ENCODE peak calls at places on chromosomes 1 and 21, in five cellular contexts. One of them, this sample, is unnamed.
A peak's percentile ranks its signal among the peaks of the same experiment; 100 is the strongest.

GRCh38 chr1:26181586-26182371 is 4.5 kb downstream of the CNKSR1 start:
- DNase-seq in HFF-Myc: no peak
- DNase-seq in colonic mucosa: no peak
- DNase-seq in lower leg skin: no peak
- DNase-seq in GM19239: no peak
- DNase-seq in this sample: no peak

GRCh38 chr1:18313523-18313922 is 167.2 kb upstream of the KLHDC7A start:
- DNase-seq in HFF-Myc: no peak
- DNase-seq in colonic mucosa: no peak
- DNase-seq in lower leg skin: no peak
- DNase-seq in GM19239: no peak
- DNase-seq in this sample: no peak

GRCh38 chr1:180182721-180183311 is 28.1 kb downstream of the QSOX1 start:
- DNase-seq in HFF-Myc: no peak
- DNase-seq in colonic mucosa: no peak
- DNase-seq in lower leg skin: no peak
- DNase-seq in GM19239: no peak
- DNase-seq in this sample: no peak

GRCh38 chr1:156870734-156871133 is 10.1 kb downstream of the NTRK1 start:
- DNase-seq in HFF-Myc: peak; percentile 50
- DNase-seq in colonic mucosa: no peak
- DNase-seq in lower leg skin: no peak
- DNase-seq in GM19239: no peak
- DNase-seq in this sample: no peak

GRCh38 chr1:225848044-225848955 is 33.9 kb downstream of the TMEM63A start:
- DNase-seq in HFF-Myc: no peak
- DNase-seq in colonic mucosa: no peak
- DNase-seq in lower leg skin: no peak
- DNase-seq in GM19239: peak; percentile 34
- DNase-seq in this sample: peak; percentile 39

GRCh38 chr1:16441312-16441641 is 753 bp downstream of the NECAP2 start:
- DNase-seq in HFF-Myc: no peak
- DNase-seq in colonic mucosa: no peak
- DNase-seq in lower leg skin: no peak
- DNase-seq in GM19239: no peak
- DNase-seq in this sample: peak; percentile 23

GRCh38 chr21:32869459-32869858 is 97.9 kb upstream of the PAXBP1 start:
- DNase-seq in HFF-Myc: no peak
- DNase-seq in colonic mucosa: no peak
- DNase-seq in lower leg skin: no peak
- DNase-seq in GM19239: no peak
- DNase-seq in this sample: no peak

GRCh38 chr1:236887081-236887480 is 92.0 kb downstream of the MTR start:
- DNase-seq in HFF-Myc: no peak
- DNase-seq in colonic mucosa: no peak
- DNase-seq in lower leg skin: no peak
- DNase-seq in GM19239: no peak
- DNase-seq in this sample: no peak

GRCh38 chr1:37323486-37324377 is 150.6 kb upstream of the ZC3H12A start:
- DNase-seq in HFF-Myc: no peak
- DNase-seq in colonic mucosa: peak; percentile 29
- DNase-seq in lower leg skin: no peak
- DNase-seq in GM19239: peak; percentile 67
- DNase-seq in this sample: peak; percentile 29

GRCh38 chr1:29501227-29501976 is 265.1 kb downstream of the PTPRU start:
- DNase-seq in HFF-Myc: no peak
- DNase-seq in colonic mucosa: no peak
- DNase-seq in lower leg skin: no peak
- DNase-seq in GM19239: no peak
- DNase-seq in this sample: no peak

GRCh38 chr1:30101477-30102227 is 621.7 kb downstream of the MATN1 start:
- DNase-seq in HFF-Myc: no peak
- DNase-seq in colonic mucosa: peak; percentile 42
- DNase-seq in lower leg skin: no peak
- DNase-seq in GM19239: no peak
- DNase-seq in this sample: no peak

GRCh38 chr21:21238882-21239400 is 240.7 kb downstream of the NCAM2 start:
- DNase-seq in HFF-Myc: no peak
- DNase-seq in colonic mucosa: no peak
- DNase-seq in lower leg skin: no peak
- DNase-seq in GM19239: no peak
- DNase-seq in this sample: no peak

GRCh38 chr1:222582099-222582774 is 7.5 kb downstream of the TAF1A start:
- DNase-seq in HFF-Myc: no peak
- DNase-seq in colonic mucosa: no peak
- DNase-seq in lower leg skin: no peak
- DNase-seq in GM19239: no peak
- DNase-seq in this sample: no peak

GRCh38 chr1:202671388-202671787 is 38.9 kb downstream of the SYT2 start:
- DNase-seq in HFF-Myc: no peak
- DNase-seq in colonic mucosa: peak; percentile 23
- DNase-seq in lower leg skin: no peak
- DNase-seq in GM19239: no peak
- DNase-seq in this sample: no peak

GRCh38 chr1:183593356-183593755 is 3.1 kb upstream of the NCF2 start:
- DNase-seq in HFF-Myc: no peak
- DNase-seq in colonic mucosa: no peak
- DNase-seq in lower leg skin: no peak
- DNase-seq in GM19239: no peak
- DNase-seq in this sample: no peak

GRCh38 chr1:244393604-244394176 is 58.0 kb downstream of the ADSS2 start:
- DNase-seq in HFF-Myc: no peak
- DNase-seq in colonic mucosa: no peak
- DNase-seq in lower leg skin: no peak
- DNase-seq in GM19239: no peak
- DNase-seq in this sample: no peak

GRCh38 chr1:102185260-102185659 is 188.5 kb upstream of the OLFM3 start:
- DNase-seq in HFF-Myc: no peak
- DNase-seq in colonic mucosa: no peak
- DNase-seq in lower leg skin: no peak
- DNase-seq in GM19239: no peak
- DNase-seq in this sample: no peak

GRCh38 chr1:208747979-208748378 is 503.8 kb upstream of the PLXNA2 start:
- DNase-seq in HFF-Myc: no peak
- DNase-seq in colonic mucosa: no peak
- DNase-seq in lower leg skin: no peak
- DNase-seq in GM19239: no peak
- DNase-seq in this sample: no peak

GRCh38 chr1:208089151-208089550 is 155.0 kb downstream of the PLXNA2 start:
- DNase-seq in HFF-Myc: no peak
- DNase-seq in colonic mucosa: no peak
- DNase-seq in lower leg skin: no peak
- DNase-seq in GM19239: no peak
- DNase-seq in this sample: no peak

GRCh38 chr1:59013928-59014279 is 230.1 kb upstream of the JUN start:
- DNase-seq in HFF-Myc: no peak
- DNase-seq in colonic mucosa: no peak
- DNase-seq in lower leg skin: no peak
- DNase-seq in GM19239: no peak
- DNase-seq in this sample: no peak

GRCh38 chr1:206551985-206552325 is 44.6 kb downstream of the RASSF5 start:
- DNase-seq in HFF-Myc: no peak
- DNase-seq in colonic mucosa: no peak
- DNase-seq in lower leg skin: no peak
- DNase-seq in GM19239: no peak
- DNase-seq in this sample: no peak

GRCh38 chr1:92329356-92330129 is 30.7 kb downstream of the RPAP2 start:
- DNase-seq in HFF-Myc: peak; percentile 36
- DNase-seq in colonic mucosa: no peak
- DNase-seq in lower leg skin: no peak
- DNase-seq in GM19239: no peak
- DNase-seq in this sample: no peak

GRCh38 chr1:56525463-56526155 is 53.8 kb downstream of the PLPP3 start:
- DNase-seq in HFF-Myc: no peak
- DNase-seq in colonic mucosa: no peak
- DNase-seq in lower leg skin: peak; percentile 42
- DNase-seq in GM19239: no peak
- DNase-seq in this sample: peak; percentile 14

GRCh38 chr21:43938751-43939442 is 73.2 kb upstream of the TRAPPC10 start:
- DNase-seq in HFF-Myc: no peak
- DNase-seq in colonic mucosa: peak; percentile 86
- DNase-seq in lower leg skin: peak; percentile 70
- DNase-seq in GM19239: peak; percentile 97
- DNase-seq in this sample: peak; percentile 81

GRCh38 chr1:82185084-82185483 is 384.4 kb downstream of the ADGRL2 start:
- DNase-seq in HFF-Myc: no peak
- DNase-seq in colonic mucosa: no peak
- DNase-seq in lower leg skin: no peak
- DNase-seq in GM19239: no peak
- DNase-seq in this sample: no peak

GRCh38 chr1:16324456-16324890 is 27.8 kb downstream of the FBXO42 start:
- DNase-seq in HFF-Myc: peak; percentile 58
- DNase-seq in colonic mucosa: no peak
- DNase-seq in lower leg skin: no peak
- DNase-seq in GM19239: no peak
- DNase-seq in this sample: peak; percentile 79

GRCh38 chr1:154697710-154698109 is 89.7 kb upstream of the ADAR start:
- DNase-seq in HFF-Myc: no peak
- DNase-seq in colonic mucosa: no peak
- DNase-seq in lower leg skin: no peak
- DNase-seq in GM19239: no peak
- DNase-seq in this sample: no peak

GRCh38 chr1:25431495-25432363 is 1.0 kb downstream of the MACO1 start:
- DNase-seq in HFF-Myc: no peak
- DNase-seq in colonic mucosa: peak; percentile 36
- DNase-seq in lower leg skin: no peak
- DNase-seq in GM19239: no peak
- DNase-seq in this sample: no peak

GRCh38 chr21:33128538-33128937 is 58.6 kb downstream of the OLIG1 start:
- DNase-seq in HFF-Myc: no peak
- DNase-seq in colonic mucosa: no peak
- DNase-seq in lower leg skin: no peak
- DNase-seq in GM19239: no peak
- DNase-seq in this sample: no peak